ENCODE peak calls at places on chromosomes 7 and 10, in four cellular contexts. One of them, this sample, is unnamed.

GRCh38 chr10:124448696-124449169 is 1.1 kb downstream of the NKX1-2 start:
- DNase-seq in K562: no peak
- DNase-seq in H1: peak; percentile 79
- DNase-seq in HepG2: no peak
- DNase-seq in this sample: no peak

GRCh38 chr10:92112462-92112861 is 178.4 kb downstream of the CPEB3 start:
- DNase-seq in K562: no peak
- DNase-seq in H1: no peak
- DNase-seq in HepG2: no peak
- DNase-seq in this sample: no peak

GRCh38 chr10:89236221-89236620 is 15.4 kb downstream of the LIPA start:
- DNase-seq in HepG2: no peak
- DNase-seq in K562: no peak
- DNase-seq in H1: no peak
- DNase-seq in this sample: no peak

GRCh38 chr7:131355917-131356777 is 28.5 kb downstream of the MKLN1 start:
- DNase-seq in H1: no peak
- DNase-seq in HepG2: no peak
- DNase-seq in K562: peak; percentile 60
- DNase-seq in this sample: no peak

GRCh38 chr7:101817031-101817929 is at the start of gene CUX1:
- DNase-seq in K562: peak; percentile 78
- DNase-seq in HepG2: peak; percentile 30
- DNase-seq in H1: no peak
- DNase-seq in this sample: no peak

GRCh38 chr7:32299133-32299702 is 191.0 kb downstream of the LSM5 start:
- DNase-seq in H1: peak; percentile 81
- DNase-seq in K562: peak; percentile 12
- DNase-seq in HepG2: no peak
- DNase-seq in this sample: no peak

GRCh38 chr10:125060851-125061556 is 99.4 kb downstream of the CTBP2 start:
- DNase-seq in K562: peak; percentile 33
- DNase-seq in H1: peak; percentile 85
- DNase-seq in HepG2: peak; percentile 35
- DNase-seq in this sample: no peak

GRCh38 chr7:50724526-50725520 is 57.9 kb downstream of the GRB10 start:
- DNase-seq in HepG2: no peak
- DNase-seq in K562: no peak
- DNase-seq in H1: no peak
- DNase-seq in this sample: no peak

GRCh38 chr10:6091630-6092029 is 2.8 kb downstream of the RBM17 start:
- DNase-seq in H1: no peak
- DNase-seq in HepG2: no peak
- DNase-seq in K562: peak; percentile 41
- DNase-seq in this sample: no peak

GRCh38 chr7:2038876-2039728 is 193.6 kb downstream of the MAD1L1 start:
- DNase-seq in K562: no peak
- DNase-seq in H1: no peak
- DNase-seq in HepG2: no peak
- DNase-seq in this sample: no peak

GRCh38 chr7:129784783-129785456 is 167.8 kb downstream of the UBE2H start:
- DNase-seq in HepG2: no peak
- DNase-seq in H1: no peak
- DNase-seq in K562: peak; percentile 88
- DNase-seq in this sample: peak; percentile 15

GRCh38 chr7:119256001-119256400 is 1017.0 kb upstream of the KCND2 start:
- DNase-seq in HepG2: no peak
- DNase-seq in K562: no peak
- DNase-seq in H1: no peak
- DNase-seq in this sample: no peak

GRCh38 chr10:110010076-110011069 is 2.6 kb downstream of the ADD3 start:
- DNase-seq in K562: peak; percentile 44
- DNase-seq in HepG2: peak; percentile 27
- DNase-seq in H1: no peak
- DNase-seq in this sample: peak; percentile 55

GRCh38 chr7:45092100-45092930 is 3.5 kb upstream of the NACAD start:
- DNase-seq in H1: no peak
- DNase-seq in HepG2: no peak
- DNase-seq in K562: peak; percentile 44
- DNase-seq in this sample: no peak

GRCh38 chr10:107516349-107516748 is 351.8 kb upstream of the SORCS1 start:
- DNase-seq in HepG2: no peak
- DNase-seq in K562: no peak
- DNase-seq in H1: no peak
- DNase-seq in this sample: no peak

GRCh38 chr7:44534501-44534900 is 6.6 kb downstream of the NPC1L1 start:
- DNase-seq in HepG2: peak; percentile 54
- DNase-seq in K562: peak; percentile 80
- DNase-seq in H1: peak; percentile 85
- DNase-seq in this sample: no peak

GRCh38 chr10:29160110-29160669 is 128.7 kb upstream of the LYZL1 start:
- DNase-seq in K562: no peak
- DNase-seq in HepG2: peak; percentile 25
- DNase-seq in H1: no peak
- DNase-seq in this sample: no peak

GRCh38 chr7:151008143-151008510 is 16.2 kb downstream of the ATG9B start:
- DNase-seq in H1: no peak
- DNase-seq in HepG2: no peak
- DNase-seq in K562: peak; percentile 97
- DNase-seq in this sample: no peak

GRCh38 chr7:120272261-120272895 is 597 bp upstream of the KCND2 start:
- DNase-seq in H1: peak; percentile 54
- DNase-seq in K562: peak; percentile 56
- DNase-seq in HepG2: peak; percentile 22
- DNase-seq in this sample: peak; percentile 27

GRCh38 chr10:131453772-131454634 is 142.5 kb upstream of the TCERG1L start:
- DNase-seq in K562: peak; percentile 67
- DNase-seq in HepG2: peak; percentile 12
- DNase-seq in H1: peak; percentile 99
- DNase-seq in this sample: no peak

GRCh38 chr7:156099085-156099484 is 286.8 kb upstream of the SHH start:
- DNase-seq in K562: no peak
- DNase-seq in HepG2: no peak
- DNase-seq in H1: no peak
- DNase-seq in this sample: no peak

GRCh38 chr7:130560972-130561371 is 69.1 kb downstream of the MEST start:
- DNase-seq in HepG2: peak; percentile 20
- DNase-seq in K562: peak; percentile 53
- DNase-seq in H1: no peak
- DNase-seq in this sample: peak; percentile 40

GRCh38 chr10:11170993-11171416 is 153.3 kb downstream of the CELF2 start:
- DNase-seq in H1: peak; percentile 6
- DNase-seq in HepG2: no peak
- DNase-seq in K562: no peak
- DNase-seq in this sample: no peak

GRCh38 chr10:24993237-24993958 is 22.6 kb downstream of the ENKUR start:
- DNase-seq in HepG2: no peak
- DNase-seq in H1: no peak
- DNase-seq in K562: no peak
- DNase-seq in this sample: no peak

GRCh38 chr7:132655071-132655761 is 78.9 kb upstream of the PLXNA4 start:
- DNase-seq in HepG2: no peak
- DNase-seq in K562: peak; percentile 8
- DNase-seq in H1: peak; percentile 55
- DNase-seq in this sample: no peak

GRCh38 chr7:139116999-139117398 is 7.5 kb upstream of the ZC3HAV1 start:
- DNase-seq in H1: no peak
- DNase-seq in HepG2: peak; percentile 88
- DNase-seq in K562: no peak
- DNase-seq in this sample: no peak

GRCh38 chr7:139119486-139119849 is 9.9 kb upstream of the ZC3HAV1 start:
- DNase-seq in H1: no peak
- DNase-seq in HepG2: no peak
- DNase-seq in K562: no peak
- DNase-seq in this sample: no peak

GRCh38 chr7:139118234-139118802 is 8.8 kb upstream of the ZC3HAV1 start:
- DNase-seq in K562: peak; percentile 90
- DNase-seq in HepG2: peak; percentile 47
- DNase-seq in H1: no peak
- DNase-seq in this sample: peak; percentile 80

GRCh38 chr7:139117599-139118233 is 8.2 kb upstream of the ZC3HAV1 start:
- DNase-seq in H1: no peak
- DNase-seq in K562: peak; percentile 77
- DNase-seq in HepG2: no peak
- DNase-seq in this sample: no peak

DNA sequence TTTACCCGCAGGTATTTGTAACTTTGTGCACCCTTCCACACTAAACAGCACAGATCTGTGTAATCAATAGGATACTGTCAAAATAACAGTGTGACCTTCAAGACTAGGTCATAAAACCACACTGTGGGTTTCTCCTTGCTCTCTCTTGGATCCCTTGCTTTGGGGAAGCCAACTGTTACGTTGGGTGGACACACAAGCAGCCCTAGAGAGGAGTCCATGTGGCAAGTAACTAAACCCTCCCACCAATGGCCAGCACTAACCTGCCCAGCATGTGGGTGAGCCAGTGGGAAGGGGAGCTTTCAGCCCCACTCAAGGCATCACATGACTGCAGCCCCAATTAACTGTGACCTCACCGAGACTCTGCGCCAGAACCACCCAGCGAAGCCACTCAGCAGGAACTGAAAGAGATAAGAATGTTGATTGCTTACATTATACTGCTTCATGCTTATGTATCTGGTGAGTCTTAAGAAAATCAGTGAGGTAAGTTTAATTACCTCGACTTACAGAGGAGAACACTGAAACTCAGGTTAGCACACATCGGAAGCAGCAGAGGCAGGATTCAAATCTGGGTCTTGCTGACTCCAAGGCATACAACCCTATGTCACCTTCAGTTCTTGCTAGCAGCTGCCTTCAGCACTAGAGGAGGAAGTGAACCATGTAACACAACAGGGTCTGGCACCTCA is 9.4 kb upstream of the ZC3HAV1 start:
- DNase-seq in K562: peak; percentile 89
- DNase-seq in HepG2: no peak
- DNase-seq in H1: no peak
- DNase-seq in this sample: peak; percentile 75
- TF ChIP-seq YY1 in K562: no peak
- TF ChIP-seq YY1 in HepG2: no peak
- TF ChIP-seq YY1 in H1: no peak
- TF ChIP-seq YY1 in this sample: no peak

DNA sequence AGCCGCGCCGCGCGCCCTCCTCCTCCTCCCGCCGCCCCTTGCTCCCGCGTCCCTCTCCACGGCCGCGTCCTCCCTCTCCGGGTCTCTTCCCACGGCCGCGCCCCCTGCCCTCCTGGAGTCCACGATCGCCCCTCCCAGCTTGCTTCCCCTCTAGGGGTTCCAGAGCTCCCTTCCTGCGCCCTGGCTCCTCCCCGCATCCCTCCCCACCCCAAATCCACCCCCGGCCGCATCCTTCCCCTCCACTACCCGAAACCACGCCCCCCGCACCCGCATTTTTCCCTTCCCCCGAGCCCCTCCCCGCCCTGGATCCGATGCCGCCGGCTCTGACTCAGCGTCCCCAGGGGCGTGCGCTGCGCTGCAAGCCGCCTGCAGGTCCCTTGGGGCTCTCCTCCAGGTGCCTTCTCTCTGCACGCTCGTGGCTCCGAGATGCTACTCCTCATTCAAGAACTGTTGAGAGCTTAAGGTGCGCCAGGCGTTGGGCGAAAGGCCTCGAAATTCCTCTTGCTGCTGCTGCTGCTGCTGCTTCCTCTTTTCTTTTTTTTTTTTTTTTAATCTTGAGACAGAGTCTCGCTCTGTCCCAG is 347 bp upstream of the TMEM130 start:
- DNase-seq in HepG2: no peak
- DNase-seq in K562: peak; percentile 63
- DNase-seq in H1: peak; percentile 86
- DNase-seq in this sample: peak; percentile 31
- TF ChIP-seq POLR2AphosphoS5 in HepG2: no peak
- TF ChIP-seq POLR2AphosphoS5 in K562: no peak
- TF ChIP-seq POLR2AphosphoS5 in H1: no peak
- TF ChIP-seq POLR2AphosphoS5 in this sample: no peak

GRCh38 chr10:49367600-49367999 is 28.3 kb downstream of the DRGX start:
- DNase-seq in H1: peak; percentile 44
- DNase-seq in HepG2: peak; percentile 11
- DNase-seq in K562: peak; percentile 21
- DNase-seq in this sample: no peak

GRCh38 chr10:49371967-49372366 is 23.9 kb downstream of the DRGX start:
- DNase-seq in H1: no peak
- DNase-seq in K562: no peak
- DNase-seq in HepG2: no peak
- DNase-seq in this sample: no peak

GRCh38 chr10:49370326-49371100 is 25.4 kb downstream of the DRGX start:
- DNase-seq in K562: no peak
- DNase-seq in H1: no peak
- DNase-seq in HepG2: no peak
- DNase-seq in this sample: no peak

GRCh38 chr10:49368256-49368655 is 27.6 kb downstream of the DRGX start:
- DNase-seq in H1: peak; percentile 38
- DNase-seq in K562: no peak
- DNase-seq in HepG2: no peak
- DNase-seq in this sample: no peak

GRCh38 chr10:49369216-49370162 is 26.4 kb downstream of the DRGX start:
- DNase-seq in HepG2: no peak
- DNase-seq in H1: no peak
- DNase-seq in K562: no peak
- DNase-seq in this sample: no peak
- TF ChIP-seq ATF2 in HepG2: no peak
- TF ChIP-seq ATF2 in H1: no peak
- TF ChIP-seq ATF2 in K562: no peak
- TF ChIP-seq ATF2 in this sample: no peak

GRCh38 chr7:154568346-154568745 is 434.6 kb downstream of the PAXIP1 start:
- DNase-seq in HepG2: no peak
- DNase-seq in H1: no peak
- DNase-seq in K562: no peak
- DNase-seq in this sample: no peak

GRCh38 chr7:154569916-154570315 is 433.0 kb downstream of the PAXIP1 start:
- DNase-seq in H1: no peak
- DNase-seq in HepG2: no peak
- DNase-seq in K562: no peak
- DNase-seq in this sample: no peak

GRCh38 chr7:154574235-154574634 is 428.7 kb downstream of the PAXIP1 start:
- DNase-seq in K562: no peak
- DNase-seq in HepG2: no peak
- DNase-seq in H1: no peak
- DNase-seq in this sample: no peak

GRCh38 chr7:154575497-154575896 is 427.4 kb downstream of the PAXIP1 start:
- DNase-seq in H1: no peak
- DNase-seq in K562: no peak
- DNase-seq in HepG2: no peak
- DNase-seq in this sample: no peak

DNA sequence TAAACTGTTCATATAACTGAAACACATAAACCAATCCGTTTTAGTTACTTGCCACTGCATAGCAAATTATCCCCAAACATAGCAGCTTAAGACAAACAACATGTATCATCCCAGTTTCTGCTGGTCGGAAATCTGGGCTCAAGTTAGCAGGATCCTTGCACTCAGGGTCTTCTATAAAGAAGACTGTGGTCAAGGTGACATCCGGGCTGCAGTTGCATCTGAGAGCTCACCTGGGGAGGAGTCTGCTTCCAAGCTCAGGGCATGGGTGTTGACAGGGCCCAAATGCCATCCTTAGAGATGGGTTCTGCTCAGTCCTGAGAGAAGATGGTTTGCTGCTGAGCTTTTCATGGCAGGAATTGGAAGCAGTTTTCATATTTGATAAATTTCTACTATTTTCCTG is 431.2 kb downstream of the PAXIP1 start:
- DNase-seq in K562: no peak
- DNase-seq in HepG2: no peak
- DNase-seq in H1: no peak
- DNase-seq in this sample: no peak
- TF ChIP-seq YY1 in K562: no peak
- TF ChIP-seq YY1 in HepG2: no peak
- TF ChIP-seq YY1 in H1: no peak
- TF ChIP-seq YY1 in this sample: no peak